ENCODE peak calls at places on chromosomes 5 and 9, in ten cellular contexts. O is fibroblast of lung; M is spleen; P is IMR-90; Q is MM.1S; T is left ventricle myocardium inferior; K is astrocyte; N is body of pancreas; U is kidney; A is CD8-positive, alpha-beta T cell. R is an unnamed sample.

GRCh38 chr9:35842020-35842745 is 13.2 kb downstream of the TMEM8B start:
- DNase-seq in K (no peak), A (no peak), Q (no peak), N (no peak), P (no peak), M (peak; percentile 69), T (no peak), U (no peak), O (no peak), R (no peak)

GRCh38 chr9:114276908-114277821 is 45.7 kb upstream of the ORM1 start:
- DNase-seq in O (peak; percentile 98), M (peak; percentile 44), K (peak; percentile 98), A (no peak), N (peak; percentile 5), P (peak; percentile 98), Q (no peak), T (peak; percentile 7), U (peak; percentile 48), R (peak; percentile 5)

GRCh38 chr9:133999866-134000265 is 7.7 kb upstream of the VAV2 start:
- DNase-seq in P (no peak), K (no peak), O (peak; percentile 35), N (no peak), Q (no peak), T (no peak), A (no peak), M (no peak), U (peak; percentile 42), R (no peak)

GRCh38 chr5:66565878-66566277 is 30.3 kb upstream of the MAST4 start:
- DNase-seq in M (no peak), A (no peak), T (no peak), N (no peak), O (no peak), U (no peak), Q (no peak), K (no peak), P (no peak), R (no peak)

GRCh38 chr5:75510836-75511434 is 494 bp downstream of the CERT1 start:
- DNase-seq in O (no peak), U (peak; percentile 89), A (peak; percentile 32), K (no peak), P (peak; percentile 15), N (peak; percentile 44), T (peak; percentile 50), Q (peak; percentile 16), M (peak; percentile 94), R (peak; percentile 52)

GRCh38 chr9:21505425-21506179 is 23.5 kb upstream of the IFNE start:
- DNase-seq in P (peak; percentile 30), T (no peak), O (peak; percentile 72), M (no peak), U (no peak), N (no peak), Q (no peak), K (peak; percentile 65), A (no peak), R (no peak)

GRCh38 chr9:124784503-124784902 is 7.6 kb downstream of the OLFML2A start:
- DNase-seq in U (no peak), P (no peak), A (no peak), O (no peak), N (no peak), K (no peak), Q (no peak), M (no peak), T (no peak), R (no peak)

GRCh38 chr9:128191406-128192046 is at the start of gene CIZ1:
- DNase-seq in Q (peak; percentile 86), U (peak; percentile 94), M (peak; percentile 97), T (peak; percentile 83), O (peak; percentile 77), A (peak; percentile 70), K (peak; percentile 63), N (peak; percentile 81), P (peak; percentile 68), R (peak; percentile 83)

GRCh38 chr5:124952079-124952478 is 205.6 kb upstream of the ZNF608 start:
- DNase-seq in P (peak; percentile 38), T (no peak), O (no peak), U (no peak), M (no peak), A (no peak), N (peak; percentile 30), K (no peak), Q (peak; percentile 97), R (no peak)

GRCh38 chr9:85502815-85503643 is 238.7 kb downstream of the AGTPBP1 start:
- DNase-seq in U (no peak), P (no peak), M (no peak), K (peak; percentile 3), T (no peak), A (no peak), N (no peak), O (peak; percentile 8), Q (peak; percentile 62), R (no peak)

GRCh38 chr9:87080512-87081225 is 133.4 kb upstream of the GAS1 start:
- DNase-seq in T (no peak), N (no peak), U (no peak), K (no peak), P (no peak), M (no peak), A (no peak), O (no peak), Q (no peak), R (no peak)

DNA sequence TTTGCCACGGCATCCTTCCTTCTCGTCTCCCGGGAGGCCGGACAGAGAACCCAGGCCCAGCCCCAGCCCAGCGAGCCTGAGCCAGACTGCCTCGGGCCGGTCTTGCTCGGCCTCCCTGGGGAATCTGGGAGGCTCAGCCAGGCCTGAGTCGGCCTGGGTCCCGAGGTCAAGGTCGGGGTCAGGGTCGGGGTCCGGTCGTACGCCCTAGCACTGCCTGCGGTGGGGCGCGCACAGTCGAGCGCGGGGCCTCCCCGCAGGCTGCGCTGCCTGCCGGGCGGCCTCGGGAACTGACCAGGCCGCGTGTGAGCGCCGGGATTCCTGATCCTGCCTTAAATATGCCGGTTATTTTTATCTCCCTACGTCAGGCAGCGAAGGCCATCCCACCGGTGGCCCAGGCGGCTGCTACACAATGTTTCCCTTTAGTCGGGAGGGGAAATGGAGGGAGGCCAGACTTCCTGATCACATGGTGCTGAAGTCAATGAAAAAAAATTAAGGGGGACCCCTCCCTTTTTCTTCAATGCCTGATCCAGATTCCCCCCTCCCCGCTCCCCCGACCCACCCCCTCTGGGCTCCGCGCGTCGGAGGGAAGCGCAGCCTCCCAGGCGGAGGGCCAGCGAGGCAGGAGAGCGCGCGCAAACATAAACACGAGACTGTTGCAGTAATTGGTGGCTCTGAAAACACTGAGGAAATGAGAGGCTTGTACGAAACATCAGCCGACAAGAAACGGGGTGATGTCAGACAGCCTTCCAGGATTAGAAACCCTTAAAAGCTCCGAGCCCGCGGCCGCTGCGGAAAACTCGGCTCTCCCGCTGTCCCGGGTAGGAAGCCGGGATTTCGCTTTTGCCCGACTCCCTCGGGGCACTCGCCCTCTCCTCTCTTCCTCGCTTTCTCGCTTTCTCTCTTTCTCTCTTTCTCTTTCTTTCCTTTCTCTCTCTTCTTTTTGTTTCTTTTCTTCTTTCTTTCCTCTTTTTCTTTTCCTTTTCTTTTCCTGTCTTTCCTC is 148.2 kb upstream of the KLF4 start:
- DNase-seq in N (peak; percentile 83), K (peak; percentile 90), P (peak; percentile 98), T (peak; percentile 88), M (peak; percentile 89), U (peak; percentile 96), A (no peak), O (peak; percentile 92), Q (peak; percentile 37), R (peak; percentile 67)
- TF ChIP-seq CTCF in N (peak; percentile 9), K (no peak), P (peak; percentile 28), T (peak; percentile 53), M (no peak), U (no peak), A (no peak), O (no peak), Q (no peak), R (no peak)

DNA sequence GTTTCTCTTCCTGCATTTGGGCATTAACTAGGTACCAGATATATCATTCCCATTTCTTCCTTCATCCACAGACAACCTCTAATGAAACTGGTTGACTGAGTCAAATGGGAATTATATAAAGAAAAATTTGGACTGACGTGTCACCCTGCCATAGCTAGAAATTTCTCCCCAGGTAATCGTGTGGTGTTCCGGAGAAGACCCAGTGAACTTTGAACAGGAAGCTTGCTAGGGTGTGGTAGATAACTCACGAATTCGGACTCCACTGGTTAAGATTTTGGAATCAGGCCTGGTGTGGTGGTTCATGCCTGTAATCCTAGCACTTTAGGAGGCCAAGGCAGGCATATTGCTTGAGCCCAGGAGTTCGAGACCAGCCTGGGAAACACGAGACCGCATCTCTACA is 114.3 kb upstream of the OTULINL start:
- DNase-seq in T (no peak), O (no peak), P (no peak), M (no peak), A (no peak), K (no peak), Q (no peak), U (no peak), N (no peak), R (no peak)
- H3K36me3 ChIP-seq in T (peaks cover 80% of the 10 kb centered on the region), O (peaks cover 29% of the 10 kb centered on the region), P (peaks cover 62% of the 10 kb centered on the region), M (peaks cover 98% of the 10 kb centered on the region), A (no peaks in the 10 kb centered on the region), K (peaks cover 91% of the 10 kb centered on the region), Q (no peaks in the 10 kb centered on the region), U (peaks cover 42% of the 10 kb centered on the region), N (no peaks in the 10 kb centered on the region), R (peaks cover 18% of the 10 kb centered on the region)

DNA sequence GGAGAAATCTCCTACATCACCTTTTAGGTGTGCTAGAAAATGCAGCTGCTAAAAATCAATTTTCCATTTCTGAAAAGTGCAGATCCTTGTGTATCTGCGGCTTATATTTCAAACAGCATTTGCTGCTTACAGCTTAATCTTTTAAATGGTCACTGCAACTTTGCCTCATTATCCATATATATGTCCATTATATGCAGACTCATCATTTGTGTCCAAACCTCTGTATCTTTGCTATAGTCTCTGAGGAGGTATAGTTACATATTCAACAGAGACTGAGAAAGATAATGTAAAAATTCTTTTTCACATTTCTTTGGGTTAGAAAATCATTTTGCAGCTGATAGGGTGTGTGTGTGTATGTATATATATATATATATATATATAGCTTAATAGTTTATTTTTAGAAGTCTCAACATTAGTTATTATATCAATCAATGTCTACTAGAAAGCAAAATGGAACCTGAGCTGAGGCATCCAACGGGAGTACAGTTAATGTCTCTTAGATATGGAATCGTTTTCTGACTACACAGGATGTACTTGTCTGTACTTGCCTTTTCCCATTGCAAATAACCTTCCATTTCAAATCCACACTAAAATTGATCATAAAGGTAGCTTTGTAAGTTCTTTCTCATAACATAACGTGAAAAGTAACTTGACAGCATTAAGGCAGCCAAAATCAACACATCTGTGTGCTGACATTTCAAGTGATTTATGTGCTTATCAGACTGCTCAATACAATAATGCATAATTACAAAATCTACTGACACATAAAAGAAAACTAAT is 267.0 kb upstream of the HAPLN1 start:
- DNase-seq in K (no peak), P (no peak), U (no peak), N (no peak), Q (no peak), O (peak; percentile 20), T (no peak), A (no peak), M (no peak), R (no peak)
- H3K27ac ChIP-seq in K (no peak overlapping the region), P (no peak overlapping the region), U (no peak overlapping the region), N (no peak overlapping the region), Q (no peak overlapping the region), O (no peak overlapping the region), T (no peak overlapping the region), A (no peak overlapping the region), M (no peak overlapping the region), R (no peak overlapping the region)

DNA sequence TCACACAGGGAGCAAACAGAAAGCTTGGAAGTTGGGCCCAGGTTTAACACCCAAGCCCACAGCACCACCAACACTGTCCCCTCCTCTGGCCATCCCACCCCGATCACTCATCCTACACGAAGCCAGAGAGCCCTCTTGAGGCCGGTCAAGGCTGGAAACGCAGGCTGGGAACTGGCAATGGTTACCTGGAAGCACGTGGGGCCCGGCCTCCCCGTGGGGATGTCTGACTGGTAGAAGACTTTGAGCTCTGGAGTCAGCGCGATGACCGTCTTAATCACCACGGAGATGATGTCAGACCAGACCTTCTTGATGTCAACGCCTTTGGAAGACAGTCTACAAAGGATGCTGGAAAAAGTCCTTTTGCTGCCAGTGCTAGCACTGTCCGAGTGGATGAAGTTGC is 104.1 kb downstream of the TTLL11 start:
- DNase-seq in P (peak; percentile 39), A (no peak), U (no peak), Q (no peak), M (no peak), O (no peak), T (no peak), N (no peak), K (no peak), R (peak; percentile 69)
- TF ChIP-seq CTCF in P (peak; percentile 38), A (no peak), U (peak; percentile 35), Q (no peak), M (no peak), O (peak; percentile 17), T (peak; percentile 39), N (no peak), K (peak; percentile 24), R (peak; percentile 76)